ENCODE peak calls at places on chromosomes 16 and 17, in four cellular contexts. R is mammary epithelial cell, E is K562, W is neural progenitor cell. U is an unnamed sample.

GRCh38 chr16:4572715-4573114 is 16.6 kb downstream of the C16orf96 start:
- DNase-seq in W (no peak), R (no peak), E (peak; percentile 11), U (no peak)

GRCh38 chr16:88853336-88853941 is 3.3 kb downstream of the GALNS start:
- DNase-seq in E (no peak), R (no peak), W (no peak), U (no peak)

GRCh38 chr17:40312131-40312731 is 3.3 kb downstream of the RARA start:
- DNase-seq in E (no peak), W (no peak), R (peak; percentile 56), U (no peak)

GRCh38 chr17:3978421-3979275 is 14.4 kb upstream of the ATP2A3 start:
- DNase-seq in E (no peak), R (no peak), W (no peak), U (no peak)

GRCh38 chr17:63841350-63842172 is 924 bp downstream of the SMARCD2 start:
- DNase-seq in W (peak; percentile 71), E (no peak), R (peak; percentile 46), U (no peak)

GRCh38 chr16:5916711-5917191 is 819.2 kb upstream of the EEF2KMT start:
- DNase-seq in R (peak; percentile 63), W (peak; percentile 61), E (no peak), U (no peak)

GRCh38 chr17:80474231-80474932 is 2.0 kb downstream of the NPTX1 start:
- DNase-seq in W (peak; percentile 67), E (peak; percentile 60), R (no peak), U (no peak)

GRCh38 chr17:80222376-80223141 is 2.3 kb downstream of the SLC26A11 start:
- DNase-seq in E (no peak), R (no peak), W (no peak), U (no peak)

GRCh38 chr17:39950871-39951348 is 11.9 kb upstream of the GSDMA start:
- DNase-seq in W (no peak), E (no peak), R (no peak), U (no peak)

GRCh38 chr17:14004927-14005630 is 64.2 kb upstream of the COX10 start:
- DNase-seq in R (peak; percentile 58), W (no peak), E (no peak), U (peak; percentile 25)

GRCh38 chr17:59521465-59522126 is 43.8 kb upstream of the DHX40 start:
- DNase-seq in R (peak; percentile 56), E (peak; percentile 90), W (peak; percentile 73), U (no peak)

GRCh38 chr16:77584205-77584859 is 138.0 kb upstream of the NUDT7 start:
- DNase-seq in R (peak; percentile 47), E (peak; percentile 57), W (peak; percentile 70), U (no peak)

GRCh38 chr16:69520800-69521602 is 44.8 kb upstream of the NFAT5 start:
- DNase-seq in R (no peak), W (no peak), E (no peak), U (no peak)

GRCh38 chr17:80693511-80693910 is 148.9 kb downstream of the RPTOR start:
- DNase-seq in W (no peak), E (no peak), R (no peak), U (no peak)

GRCh38 chr17:76141212-76142043 is at the start of gene FOXJ1:
- DNase-seq in W (peak; percentile 98), R (peak; percentile 78), E (peak; percentile 99), U (peak; percentile 48)

GRCh38 chr16:48330847-48331204 is 54.4 kb downstream of the SIAH1 start:
- DNase-seq in E (no peak), W (no peak), R (no peak), U (no peak)

GRCh38 chr17:80930335-80931040 is 61.2 kb upstream of the CHMP6 start:
- DNase-seq in W (no peak), R (no peak), E (no peak), U (no peak)

GRCh38 chr17:38893612-38894011 is 23.8 kb downstream of the LASP1 start:
- DNase-seq in W (peak; percentile 13), E (no peak), R (no peak), U (no peak)

GRCh38 chr17:18182190-18182977 is 1.2 kb upstream of the ALKBH5 start:
- DNase-seq in E (no peak), R (no peak), W (peak; percentile 46), U (no peak)

GRCh38 chr16:85944572-85945423 is 45.8 kb downstream of the IRF8 start:
- DNase-seq in R (no peak), W (no peak), E (no peak), U (no peak)

DNA sequence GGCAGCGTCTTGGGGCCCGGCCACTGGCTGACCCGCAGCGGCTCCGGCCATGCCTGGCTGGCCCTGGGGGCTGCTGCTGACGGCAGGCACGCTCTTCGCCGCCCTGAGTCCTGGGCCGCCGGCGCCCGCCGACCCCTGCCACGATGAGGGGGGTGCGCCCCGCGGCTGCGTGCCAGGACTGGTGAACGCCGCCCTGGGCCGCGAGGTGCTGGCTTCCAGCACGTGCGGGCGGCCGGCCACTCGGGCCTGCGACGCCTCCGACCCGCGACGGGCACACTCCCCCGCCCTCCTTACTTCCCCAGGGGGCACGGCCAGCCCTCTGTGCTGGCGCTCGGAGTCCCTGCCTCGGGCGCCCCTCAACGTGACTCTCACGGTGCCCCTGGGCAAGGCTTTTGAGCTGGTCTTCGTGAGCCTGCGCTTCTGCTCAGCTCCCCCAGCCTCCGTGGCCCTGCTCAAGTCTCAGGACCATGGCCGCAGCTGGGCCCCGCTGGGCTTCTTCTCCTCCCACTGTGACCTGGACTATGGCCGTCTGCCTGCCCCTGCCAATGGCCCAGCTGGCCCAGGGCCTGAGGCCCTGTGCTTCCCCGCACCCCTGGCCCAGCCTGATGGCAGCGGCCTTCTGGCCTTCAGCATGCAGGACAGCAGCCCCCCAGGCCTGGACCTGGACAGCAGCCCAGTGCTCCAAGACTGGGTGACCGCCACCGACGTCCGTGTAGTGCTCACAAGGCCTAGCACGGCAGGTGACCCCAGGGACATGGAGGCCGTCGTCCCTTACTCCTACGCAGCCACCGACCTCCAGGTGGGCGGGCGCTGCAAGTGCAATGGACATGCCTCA is 773 bp downstream of the NTN3 start:
- DNase-seq in E (no peak), R (no peak), W (peak; percentile 50), U (no peak)
- H2AFZ ChIP-seq in E (no peak overlapping the region), R (no peak overlapping the region), W (no peak overlapping the region), U (no peak overlapping the region)

GRCh38 chr17:49610883-49611584 is 35.4 kb downstream of the NXPH3 start:
- DNase-seq in E (no peak), R (no peak), W (no peak), U (no peak)

GRCh38 chr17:49612721-49613120 is 37.0 kb downstream of the NXPH3 start:
- DNase-seq in R (no peak), E (no peak), W (no peak), U (no peak)

GRCh38 chr17:49618112-49618611 is 42.5 kb downstream of the NXPH3 start:
- DNase-seq in W (no peak), R (peak; percentile 71), E (no peak), U (no peak)

GRCh38 chr17:49616546-49617205 is 41.0 kb downstream of the NXPH3 start:
- DNase-seq in R (peak; percentile 32), E (no peak), W (no peak), U (no peak)

DNA sequence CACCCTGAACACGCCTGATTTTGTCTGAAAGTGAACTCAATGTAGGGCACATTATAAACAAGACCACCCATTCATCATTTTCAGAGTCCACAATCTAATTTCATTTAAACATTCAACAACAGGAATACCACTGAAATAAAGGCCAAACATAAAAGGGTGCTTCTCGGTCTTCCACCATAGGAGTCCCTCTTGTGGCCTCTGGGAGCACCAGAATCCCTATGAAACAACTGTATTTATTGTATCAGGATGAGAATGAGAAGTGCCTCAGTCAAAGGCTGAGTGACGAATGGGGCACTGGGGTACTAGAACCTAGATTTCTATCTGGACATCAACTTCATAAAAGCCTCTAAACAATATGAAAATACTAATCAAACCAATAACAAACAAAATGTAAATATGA is 40.4 kb downstream of the NXPH3 start:
- DNase-seq in W (peak; percentile 21), E (peak; percentile 30), R (no peak), U (no peak)
- TF ChIP-seq CTCF in W (peak; percentile 37), E (no peak), R (peak; percentile 21), U (no peak)

GRCh38 chr17:44084131-44084538 is 13.6 kb downstream of the G6PC3 start:
- DNase-seq in R (no peak), W (peak; percentile 64), E (peak; percentile 50), U (no peak)

GRCh38 chr17:44087319-44087718 is 16.8 kb downstream of the G6PC3 start:
- DNase-seq in R (no peak), W (no peak), E (no peak), U (no peak)

GRCh38 chr17:44088254-44088653 is 17.7 kb downstream of the G6PC3 start:
- DNase-seq in R (no peak), E (no peak), W (no peak), U (no peak)

GRCh38 chr17:44084921-44085320 is 14.4 kb downstream of the G6PC3 start:
- DNase-seq in R (no peak), E (no peak), W (peak; percentile 41), U (no peak)

DNA sequence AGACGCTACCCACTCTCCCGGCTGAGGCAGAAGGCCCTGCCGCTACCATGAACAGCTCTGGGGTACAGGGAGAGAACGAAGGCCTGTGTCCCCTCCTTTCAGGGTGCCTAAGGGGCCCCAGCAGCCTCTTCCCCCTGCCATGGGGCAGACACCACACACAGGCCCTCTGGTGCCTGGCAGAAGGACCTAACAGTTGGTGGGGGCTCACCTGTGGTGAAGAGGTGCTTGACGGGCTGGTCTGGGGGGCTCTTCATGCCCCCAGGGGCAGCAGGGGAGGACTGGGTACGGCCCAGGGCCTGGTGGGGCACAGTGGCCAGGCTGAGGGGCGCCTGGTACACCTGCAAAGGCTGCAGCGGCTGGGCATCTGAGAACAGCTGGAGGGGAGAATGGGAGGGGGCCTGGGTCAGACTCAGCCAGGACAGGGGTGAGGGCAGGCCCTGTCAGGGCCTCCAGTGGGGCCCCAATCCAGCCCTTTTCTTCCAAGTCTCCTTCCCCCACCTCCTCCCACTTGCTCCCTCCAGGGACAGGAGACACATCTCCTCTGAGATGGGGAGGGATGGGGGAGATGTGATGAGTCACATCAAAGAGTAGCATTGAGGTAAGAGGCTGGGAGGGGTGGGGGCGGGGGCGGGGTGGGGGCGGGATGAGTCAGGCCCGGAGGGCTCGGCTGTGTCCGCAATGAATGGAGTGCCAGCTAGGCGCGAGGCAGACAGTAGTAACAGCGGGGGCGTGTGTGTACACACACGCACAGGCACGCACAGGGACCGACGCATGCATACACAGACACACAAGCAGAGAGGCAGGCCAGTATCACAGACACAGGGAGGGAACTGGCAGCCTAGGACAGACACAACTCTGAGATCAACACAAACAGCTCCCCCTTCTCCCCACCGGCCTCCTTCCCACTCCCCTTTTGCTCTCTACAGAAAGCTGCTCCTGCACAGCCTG is 16.1 kb downstream of the G6PC3 start:
- DNase-seq in R (peak; percentile 88), W (peak; percentile 67), E (peak; percentile 95), U (peak; percentile 88)
- H2AFZ ChIP-seq in R (peak overlapping the region; percentile 17), W (no peak overlapping the region), E (peak overlapping the region; percentile 86), U (peak overlapping the region; percentile 52)

GRCh38 chr17:66714046-66715023 is 120.6 kb upstream of the CACNG5 start:
- DNase-seq in W (no peak), R (no peak), E (no peak), U (no peak)

GRCh38 chr17:66715076-66715675 is 119.7 kb upstream of the CACNG5 start:
- DNase-seq in W (no peak), R (no peak), E (no peak), U (no peak)

GRCh38 chr17:66716236-66717026 is 118.5 kb upstream of the CACNG5 start:
- DNase-seq in E (peak; percentile 50), W (peak; percentile 42), R (no peak), U (no peak)

GRCh38 chr17:66717680-66718079 is 117.2 kb upstream of the CACNG5 start:
- DNase-seq in W (no peak), E (no peak), R (peak; percentile 75), U (no peak)

DNA sequence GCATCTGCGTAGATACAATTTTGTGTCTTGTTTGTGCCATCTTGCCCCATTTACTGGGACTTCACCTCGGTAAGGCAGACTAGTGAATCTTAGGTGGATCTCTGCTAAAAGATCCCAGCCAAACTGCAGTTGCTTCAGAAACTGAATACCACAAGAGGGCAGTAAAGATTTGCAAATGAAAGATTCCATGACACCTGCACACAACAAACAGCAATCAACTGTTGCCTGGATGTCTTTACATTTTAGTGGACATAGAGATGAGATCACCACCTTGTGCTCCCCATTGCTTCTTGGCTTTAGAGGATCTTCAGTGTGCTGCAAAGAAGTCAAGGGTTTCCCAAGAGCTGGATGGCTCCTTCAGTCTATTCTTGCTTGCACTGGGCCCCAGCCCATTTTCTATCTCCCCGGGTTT is 119.2 kb upstream of the CACNG5 start:
- DNase-seq in E (no peak), W (peak; percentile 82), R (peak; percentile 61), U (no peak)
- TF ChIP-seq CTCF in E (peak; percentile 67), W (peak; percentile 90), R (peak; percentile 77), U (peak; percentile 66)

U was measured in keratinocyte.